ENCODE peak calls at places on chromosomes 3 and 15, in four cellular contexts. U is H1, B is transverse colon, T is vagina. W is an unnamed sample.

GRCh38 chr3:186318135-186318534 is 43.9 kb downstream of the DGKG start:
- DNase-seq in U (no peak), T (no peak), B (no peak), W (no peak)

GRCh38 chr3:167728176-167728575 is 6.5 kb downstream of the PDCD10 start:
- DNase-seq in B (no peak), U (no peak), T (no peak), W (no peak)

GRCh38 chr3:170357920-170358854 is 672 bp downstream of the SKIL start:
- DNase-seq in U (peak), T (peak), B (peak), W (peak)

GRCh38 chr3:124846189-124846588 is 41.0 kb downstream of the ITGB5 start:
- DNase-seq in B (no peak), U (no peak), T (no peak), W (no peak)

GRCh38 chr15:58952751-58953150 is 19.3 kb upstream of the SLTM start:
- DNase-seq in U (no peak), T (no peak), B (no peak), W (no peak)

GRCh38 chr3:52398670-52399081 is 46.2 kb downstream of the SEMA3G start:
- DNase-seq in T (no peak), U (no peak), B (no peak), W (no peak)

GRCh38 chr3:119084371-119085069 is 49.9 kb upstream of the IGSF11 start:
- DNase-seq in U (no peak), T (no peak), B (no peak), W (no peak)

GRCh38 chr15:40392986-40393948 is 10.7 kb downstream of the KNSTRN start:
- DNase-seq in T (no peak), B (no peak), U (no peak), W (no peak)

GRCh38 chr15:41870689-41871081 is 23.2 kb downstream of the SPTBN5 start:
- DNase-seq in B (no peak), U (no peak), T (no peak), W (no peak)

GRCh38 chr3:105526349-105527111 is 159.8 kb downstream of the ALCAM start:
- DNase-seq in T (no peak), U (no peak), B (no peak), W (no peak)

GRCh38 chr3:157301027-157301663 is 135.5 kb upstream of the PTX3 start:
- DNase-seq in T (no peak), U (no peak), B (no peak), W (no peak)

GRCh38 chr3:150464684-150465083 is 56.6 kb downstream of the TSC22D2 start:
- DNase-seq in U (no peak), B (no peak), T (no peak), W (no peak)

GRCh38 chr3:8497582-8497981 is 4.0 kb upstream of the LMCD1 start:
- DNase-seq in T (no peak), U (no peak), B (no peak), W (no peak)

GRCh38 chr3:136671921-136672320 is 80.3 kb downstream of the STAG1 start:
- DNase-seq in B (no peak), T (no peak), U (no peak), W (no peak)

GRCh38 chr3:15989419-15989818 is 185.1 kb upstream of the GALNT15 start:
- DNase-seq in T (no peak), U (no peak), B (no peak), W (no peak)

GRCh38 chr3:25895443-25895842 is 105.6 kb downstream of the OXSM start:
- DNase-seq in U (no peak), B (no peak), T (no peak), W (no peak)

GRCh38 chr15:48965972-48966371 is 2.3 kb upstream of the SHC4 start:
- DNase-seq in T (no peak), B (no peak), U (no peak), W (no peak)

GRCh38 chr3:173553635-173554280 is 156.2 kb downstream of the NLGN1 start:
- DNase-seq in B (no peak), T (no peak), U (no peak), W (no peak)

GRCh38 chr15:88454867-88455810 is 12.0 kb downstream of the MRPL46 start:
- DNase-seq in B (peak), T (peak), U (peak), W (no peak)

GRCh38 chr3:120681018-120681417 is 1.0 kb downstream of the HGD start:
- DNase-seq in B (no peak), T (no peak), U (no peak), W (no peak)

GRCh38 chr3:120681506-120682038 is 467 bp downstream of the HGD start:
- DNase-seq in T (no peak), B (no peak), U (no peak), W (no peak)

GRCh38 chr3:120678984-120679383 is 3.1 kb downstream of the HGD start:
- DNase-seq in U (no peak), B (no peak), T (no peak), W (no peak)

GRCh38 chr3:120682095-120682681 is at the start of gene HGD:
- DNase-seq in T (no peak), U (no peak), B (peak), W (peak)

DNA sequence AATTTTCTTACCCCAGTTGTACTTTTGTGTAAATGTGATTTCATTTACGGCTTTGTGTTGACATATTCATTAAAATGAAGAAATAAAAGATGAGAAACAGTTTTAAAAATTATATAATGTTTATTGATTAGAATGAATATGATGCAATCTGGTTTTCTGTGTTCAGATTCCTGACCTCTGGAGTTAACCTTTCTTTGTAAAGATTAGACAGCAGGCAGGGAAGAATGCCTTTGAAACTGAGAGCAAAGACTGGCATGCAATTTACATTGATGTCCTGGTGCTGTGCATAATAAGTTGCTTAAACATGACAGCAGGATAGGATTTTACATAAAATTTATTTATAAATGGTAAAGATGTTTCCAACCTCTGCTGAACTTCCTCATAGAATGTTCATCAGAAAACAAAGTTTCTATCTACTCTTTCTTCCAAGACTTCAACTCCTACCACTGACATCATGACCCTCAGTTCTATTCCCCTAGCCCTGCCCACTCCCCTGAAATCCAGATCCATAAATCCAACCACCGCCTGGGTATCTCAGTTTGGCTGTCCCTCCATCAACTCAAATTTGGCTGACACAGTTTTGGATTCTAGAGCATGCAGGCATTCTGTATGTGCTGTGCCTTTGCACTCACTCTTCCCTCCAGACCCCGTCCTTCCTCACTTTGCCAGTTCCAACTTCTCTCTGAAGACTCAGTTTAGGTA is 1.7 kb downstream of the HGD start:
- DNase-seq in B (no peak), T (no peak), U (no peak), W (no peak)
- TF ChIP-seq POLR2A in B (no peak), T (no peak), U (no peak), W (no peak)

DNA sequence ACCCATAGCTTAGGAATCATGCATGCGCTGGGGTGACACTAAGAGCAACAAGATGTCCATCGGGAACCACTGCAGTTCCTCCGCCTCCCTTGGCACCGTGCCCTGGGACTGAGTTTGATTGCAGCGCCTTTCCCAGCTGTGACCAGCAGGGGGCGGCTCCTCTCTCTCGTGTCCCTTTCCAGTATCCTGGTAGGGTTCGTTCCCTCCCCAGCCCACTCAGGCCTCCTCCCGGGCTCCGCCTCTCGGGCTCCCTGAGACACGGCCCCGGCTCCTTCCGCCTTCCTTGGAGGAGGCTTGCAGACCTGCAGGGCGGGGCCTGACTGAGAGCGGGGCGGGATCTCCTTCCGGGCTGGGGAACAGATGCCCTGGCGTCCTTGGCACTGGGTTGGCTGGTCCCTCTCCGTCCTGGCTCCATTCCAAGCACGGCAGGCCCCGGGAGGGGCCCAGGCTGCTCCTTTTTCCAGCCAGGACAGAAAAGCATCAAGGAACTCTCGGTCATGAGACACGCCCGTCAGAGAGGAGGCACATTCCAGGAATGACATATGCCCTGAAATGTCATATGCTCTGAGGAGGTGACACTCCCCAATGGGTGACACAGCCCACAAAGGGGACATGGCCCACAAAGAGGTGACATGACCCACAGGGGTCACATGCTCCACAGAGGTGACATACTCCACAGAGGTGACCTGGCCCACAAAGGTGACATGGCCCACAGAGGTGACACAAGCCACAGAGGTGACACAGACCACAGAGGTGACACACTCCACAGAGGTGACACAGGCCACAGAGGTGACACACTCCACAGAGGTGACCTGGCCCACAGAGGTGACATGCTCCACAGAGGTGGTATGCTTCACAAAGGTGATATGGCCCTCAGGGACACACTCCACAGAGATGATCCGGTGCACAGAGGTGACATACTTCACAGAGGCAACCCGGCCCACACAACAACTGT is 79.0 kb downstream of the ABHD5 start:
- DNase-seq in U (peak), T (peak), B (peak), W (peak)
- H3K4me3 ChIP-seq in U (no peak), T (peak), B (no peak), W (peak)

GRCh38 chr15:45048784-45049631 is 26.0 kb downstream of the SORD start:
- DNase-seq in T (no peak), B (no peak), U (no peak), W (no peak)
- TF ChIP-seq POLR2A in T (no peak), B (no peak), U (no peak), W (no peak)

GRCh38 chr3:79161941-79162340 is 605.9 kb downstream of the ROBO1 start:
- DNase-seq in U (no peak), T (no peak), B (no peak), W (no peak)

GRCh38 chr3:79162653-79163052 is 605.1 kb downstream of the ROBO1 start:
- DNase-seq in B (no peak), U (no peak), T (no peak), W (no peak)

GRCh38 chr3:79167651-79168416 is 600.0 kb downstream of the ROBO1 start:
- DNase-seq in U (no peak), T (no peak), B (no peak), W (no peak)
- H3K4me3 ChIP-seq in U (no peak), T (no peak), B (no peak), W (no peak)

DNA sequence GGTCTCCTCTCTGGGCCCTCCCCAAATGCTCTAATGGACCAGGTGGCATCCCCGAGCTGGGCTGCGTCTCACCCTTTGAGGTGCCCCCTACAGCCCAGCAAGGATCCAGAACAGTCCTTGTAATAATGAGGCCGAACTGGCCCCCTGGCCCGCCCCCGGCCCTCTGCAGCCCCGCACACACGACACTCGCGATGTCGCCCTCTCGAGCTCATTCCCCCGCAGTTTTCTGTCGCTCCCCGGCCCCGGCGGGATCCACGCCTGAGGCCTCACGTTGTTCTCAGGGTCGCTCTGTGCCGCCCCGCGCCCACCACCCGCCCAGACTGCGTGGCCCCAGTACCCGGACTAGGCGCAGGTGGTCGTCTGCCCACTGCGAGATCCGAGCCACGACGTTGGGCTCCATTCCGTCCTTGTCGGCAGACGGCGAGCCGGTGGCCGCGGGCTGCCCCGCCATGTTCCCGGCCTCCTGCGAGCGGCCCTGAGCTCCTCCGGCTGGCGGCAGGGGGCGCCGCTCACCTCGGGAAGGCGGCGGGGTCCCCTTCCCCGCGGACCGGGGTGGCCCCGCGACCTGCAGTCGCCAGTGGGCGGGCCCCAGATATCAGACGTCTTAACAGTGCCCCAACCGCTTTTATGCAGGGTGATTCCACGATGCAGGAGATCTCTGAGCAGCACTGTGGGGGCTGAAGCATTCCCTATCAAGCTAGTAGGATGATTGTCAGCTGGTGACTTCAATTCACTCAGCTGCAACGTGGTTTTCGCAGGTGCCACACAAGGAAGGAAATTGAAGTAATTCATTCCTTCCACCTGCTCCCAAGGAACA is at the start of gene C3orf33:
- DNase-seq in T (no peak), B (peak), U (peak), W (peak)
- TF ChIP-seq POLR2A in T (no peak), B (no peak), U (peak), W (no peak)

GRCh38 chr3:56683122-56683817 is at the start of gene TASOR:
- DNase-seq in U (peak), B (peak), T (no peak), W (peak)

GRCh38 chr3:56682458-56683121 is 475 bp downstream of the TASOR start:
- DNase-seq in U (peak), T (no peak), B (peak), W (peak)

GRCh38 chr3:56677286-56677685 is 5.8 kb downstream of the TASOR start:
- DNase-seq in T (no peak), U (no peak), B (no peak), W (no peak)

GRCh38 chr3:56681963-56682457 is 1.1 kb downstream of the TASOR start:
- DNase-seq in B (no peak), U (no peak), T (no peak), W (no peak)

GRCh38 chr3:56680054-56680453 is 3.0 kb downstream of the TASOR start:
- DNase-seq in B (no peak), U (no peak), T (no peak), W (no peak)
- H3K4me3 ChIP-seq in B (no peak), U (no peak), T (no peak), W (no peak)